ENCODE peak calls at places on chromosomes 5 and 9, in five cellular contexts. One of them, this sample, is unnamed.

GRCh38 chr5:129541648-129542251 is 81.7 kb downstream of the ADAMTS19 start:
- DNase-seq in dorsolateral prefrontal cortex: no peak
- DNase-seq in lower leg skin: no peak
- DNase-seq in H7: no peak
- DNase-seq in suprapubic skin: no peak
- DNase-seq in this sample: no peak

GRCh38 chr5:91528831-91529230 is 145.7 kb upstream of the ARRDC3 start:
- DNase-seq in H7: no peak
- DNase-seq in lower leg skin: no peak
- DNase-seq in suprapubic skin: no peak
- DNase-seq in dorsolateral prefrontal cortex: no peak
- DNase-seq in this sample: no peak

GRCh38 chr9:116549061-116549664 is 137.9 kb upstream of the TRIM32 start:
- DNase-seq in suprapubic skin: peak; percentile 89
- DNase-seq in H7: no peak
- DNase-seq in lower leg skin: peak; percentile 76
- DNase-seq in dorsolateral prefrontal cortex: no peak
- DNase-seq in this sample: peak; percentile 69

GRCh38 chr9:4242239-4242638 is 57.6 kb downstream of the GLIS3 start:
- DNase-seq in H7: no peak
- DNase-seq in suprapubic skin: no peak
- DNase-seq in dorsolateral prefrontal cortex: no peak
- DNase-seq in lower leg skin: no peak
- DNase-seq in this sample: no peak

GRCh38 chr9:125511780-125512179 is 195.2 kb downstream of the MAPKAP1 start:
- DNase-seq in suprapubic skin: no peak
- DNase-seq in H7: no peak
- DNase-seq in lower leg skin: no peak
- DNase-seq in dorsolateral prefrontal cortex: no peak
- DNase-seq in this sample: no peak

GRCh38 chr9:30628915-30629564 is 1755.4 kb upstream of the ACO1 start:
- DNase-seq in lower leg skin: no peak
- DNase-seq in dorsolateral prefrontal cortex: no peak
- DNase-seq in suprapubic skin: no peak
- DNase-seq in H7: no peak
- DNase-seq in this sample: no peak

GRCh38 chr5:10663531-10664183 is 97.4 kb downstream of the DAP start:
- DNase-seq in lower leg skin: no peak
- DNase-seq in H7: peak; percentile 84
- DNase-seq in suprapubic skin: no peak
- DNase-seq in dorsolateral prefrontal cortex: no peak
- DNase-seq in this sample: no peak

GRCh38 chr5:15835514-15835913 is 335.5 kb downstream of the FBXL7 start:
- DNase-seq in lower leg skin: no peak
- DNase-seq in H7: no peak
- DNase-seq in dorsolateral prefrontal cortex: no peak
- DNase-seq in suprapubic skin: no peak
- DNase-seq in this sample: no peak

GRCh38 chr9:87395804-87396458 is 101.7 kb upstream of the DAPK1 start:
- DNase-seq in suprapubic skin: no peak
- DNase-seq in H7: no peak
- DNase-seq in dorsolateral prefrontal cortex: no peak
- DNase-seq in lower leg skin: no peak
- DNase-seq in this sample: no peak